ENCODE peak calls at places on chromosomes 7 and 10, in seven cellular contexts. R is Panc1, K is right lobe of liver, Z is lower leg skin, X is body of pancreas, U is heart right ventricle, E is psoas muscle. V is an unnamed sample.
A peak's percentile ranks its signal among the peaks of the same experiment; 100 is the strongest.

GRCh38 chr10:118698421-118698820 is 56.3 kb downstream of the CACUL1 start:
- DNase-seq in E (no peak), Z (peak; percentile 21), U (no peak), K (no peak), R (no peak), X (peak; percentile 22), V (peak; percentile 72)

GRCh38 chr10:75050520-75050919 is 60.9 kb upstream of the SAMD8 start:
- DNase-seq in U (no peak), X (no peak), K (peak; percentile 22), E (no peak), Z (no peak), R (no peak), V (no peak)

GRCh38 chr10:84348860-84349259 is 20.5 kb downstream of the CCSER2 start:
- DNase-seq in K (no peak), U (no peak), E (no peak), Z (no peak), X (no peak), R (no peak), V (peak; percentile 79)

GRCh38 chr7:116809636-116810266 is 52.6 kb upstream of the CAPZA2 start:
- DNase-seq in Z (no peak), E (no peak), R (peak; percentile 77), U (no peak), X (peak; percentile 18), K (no peak), V (peak; percentile 86)

GRCh38 chr10:123743441-123744225 is 77.5 kb downstream of the GPR26 start:
- DNase-seq in U (no peak), X (peak; percentile 11), E (no peak), R (no peak), K (no peak), Z (no peak), V (no peak)

GRCh38 chr7:91940171-91940570 is 491 bp upstream of the AKAP9 start:
- DNase-seq in E (no peak), U (no peak), R (no peak), K (peak; percentile 46), X (peak; percentile 27), Z (peak; percentile 25), V (peak; percentile 11)

GRCh38 chr7:76047811-76048667 is at the start of the genes MDH2 and STYXL1:
- DNase-seq in U (peak; percentile 95), K (peak; percentile 96), X (peak; percentile 96), Z (peak; percentile 93), R (peak; percentile 79), E (peak; percentile 98), V (peak; percentile 96)

GRCh38 chr7:142459557-142459963 is 201.7 kb upstream of the PRSS58 start:
- DNase-seq in U (no peak), X (peak; percentile 21), E (no peak), R (no peak), K (no peak), Z (no peak), V (peak; percentile 78)

DNA sequence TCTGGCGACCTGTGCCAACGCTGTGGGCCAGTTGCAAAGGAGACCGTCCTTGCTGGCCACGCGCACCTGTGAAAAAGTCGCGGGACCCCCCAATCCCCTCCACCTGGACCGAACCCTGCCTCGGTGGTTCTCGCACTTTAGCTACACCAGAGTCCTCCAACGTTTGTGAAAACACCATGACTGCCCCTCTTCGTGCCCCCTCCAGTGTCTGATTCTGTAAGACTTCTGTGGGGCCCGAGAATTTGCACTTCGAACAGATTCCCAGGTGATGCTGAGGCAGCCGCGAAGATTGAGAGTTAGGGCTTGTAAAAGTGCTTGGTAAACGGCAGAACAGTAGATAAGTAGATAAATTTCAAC is 102.4 kb upstream of the SVIL start:
- DNase-seq in Z (no peak), K (no peak), X (no peak), E (no peak), R (no peak), U (no peak), V (no peak)
- H3K4me3 ChIP-seq in Z (no peak overlapping the region), K (peak overlapping the region; percentile 79), X (no peak overlapping the region), E (peak overlapping the region; percentile 94), R (peak overlapping the region; percentile 36), U (peak overlapping the region; percentile 92), V (peak overlapping the region; percentile 21)

GRCh38 chr7:25098096-25099046 is 26.7 kb downstream of the CYCS start:
- DNase-seq in K (peak; percentile 55), E (no peak), R (no peak), X (peak; percentile 65), Z (peak; percentile 24), U (peak; percentile 22), V (peak; percentile 82)

GRCh38 chr7:25093268-25093802 is 31.7 kb downstream of the CYCS start:
- DNase-seq in E (peak; percentile 73), X (peak; percentile 78), K (peak; percentile 62), Z (peak; percentile 42), U (peak; percentile 71), R (peak; percentile 76), V (peak; percentile 76)

GRCh38 chr7:25091757-25092156 is 33.3 kb downstream of the CYCS start:
- DNase-seq in Z (no peak), E (no peak), R (no peak), X (no peak), U (no peak), K (no peak), V (no peak)

GRCh38 chr7:25091129-25091528 is 33.9 kb downstream of the CYCS start:
- DNase-seq in Z (no peak), X (no peak), R (no peak), U (no peak), K (no peak), E (no peak), V (no peak)

GRCh38 chr7:25095516-25096345 is 29.3 kb downstream of the CYCS start:
- DNase-seq in Z (no peak), E (no peak), X (no peak), U (no peak), K (no peak), R (no peak), V (peak; percentile 29)
- TF ChIP-seq CTCF in Z (no peak), E (no peak), X (no peak), U (no peak), K (no peak), R (no peak), V (no peak)

GRCh38 chr10:21517134-21517982 is 8.1 kb downstream of the SKIDA1 start:
- DNase-seq in K (peak; percentile 83), U (peak; percentile 75), E (peak; percentile 83), R (no peak), X (peak; percentile 70), Z (no peak), V (peak; percentile 55)

GRCh38 chr10:21514101-21514807 is 11.2 kb downstream of the SKIDA1 start:
- DNase-seq in R (no peak), E (no peak), X (no peak), K (no peak), U (no peak), Z (no peak), V (peak; percentile 51)

GRCh38 chr10:21516270-21517131 is 9.0 kb downstream of the SKIDA1 start:
- DNase-seq in U (peak; percentile 66), R (no peak), K (peak; percentile 71), X (peak; percentile 80), Z (no peak), E (peak; percentile 91), V (peak; percentile 75)

GRCh38 chr10:21514808-21515580 is 10.5 kb downstream of the SKIDA1 start:
- DNase-seq in K (no peak), E (no peak), X (no peak), U (no peak), Z (no peak), R (no peak), V (no peak)

DNA sequence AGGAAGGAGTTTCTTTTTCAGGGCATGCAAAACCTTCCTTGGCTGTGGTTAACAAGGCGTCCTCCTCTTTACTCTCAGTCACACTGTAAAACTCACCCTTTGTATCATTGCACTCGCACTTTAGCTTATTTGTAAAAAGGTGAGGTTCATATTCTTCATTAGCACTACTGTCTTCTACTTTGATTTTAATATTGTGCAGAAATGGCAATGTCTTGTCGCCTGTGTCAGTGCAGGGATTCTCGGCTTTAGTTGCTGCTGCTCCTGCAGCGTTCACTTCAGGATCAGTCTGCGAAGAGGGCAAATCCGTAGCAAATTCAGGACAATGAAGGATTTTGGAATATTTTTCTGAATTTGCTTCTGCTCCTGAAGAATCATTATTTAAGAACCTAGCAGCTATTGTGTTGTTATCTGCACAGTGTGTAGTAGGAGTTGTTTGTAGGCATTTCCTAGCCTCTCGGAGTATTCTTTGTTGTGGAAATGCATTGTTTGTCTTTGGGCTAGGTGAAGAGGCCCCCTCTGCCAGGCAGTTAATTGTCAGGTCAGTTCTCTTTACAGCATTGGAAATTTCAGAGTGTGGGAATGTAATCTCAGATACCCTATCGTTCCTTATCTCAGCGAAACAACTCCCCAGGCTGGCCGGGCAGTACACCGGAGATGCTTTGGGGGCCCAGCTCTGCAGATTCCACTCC is 9.8 kb downstream of the SKIDA1 start:
- DNase-seq in Z (no peak), K (no peak), X (no peak), R (no peak), U (no peak), E (no peak), V (peak; percentile 25)
- H3K4me3 ChIP-seq in Z (peak overlapping the region; percentile 63), K (peak overlapping the region; percentile 39), X (no peak overlapping the region), R (peak overlapping the region; percentile 62), U (peak overlapping the region; percentile 50), E (peak overlapping the region; percentile 77), V (peak overlapping the region; percentile 65)

GRCh38 chr7:82053453-82054032 is 283.7 kb upstream of the HGF start:
- DNase-seq in U (no peak), R (no peak), E (no peak), Z (no peak), K (no peak), X (no peak), V (no peak)
- TF ChIP-seq CTCF in U (no peak), R (no peak), E (no peak), Z (no peak), K (no peak), X (no peak), V (no peak)

GRCh38 chr10:95069286-95069685 is at the start of gene CYP2C8:
- DNase-seq in K (no peak), X (no peak), Z (no peak), U (no peak), E (no peak), R (no peak), V (no peak)

GRCh38 chr10:95071107-95071660 is 1.9 kb upstream of the CYP2C8 start:
- DNase-seq in U (no peak), Z (no peak), X (peak; percentile 23), K (no peak), R (no peak), E (no peak), V (no peak)
- H3K4me3 ChIP-seq in U (no peak overlapping the region), Z (no peak overlapping the region), X (no peak overlapping the region), K (peak overlapping the region; percentile 56), R (no peak overlapping the region), E (no peak overlapping the region), V (no peak overlapping the region)

GRCh38 chr10:17025444-17026295 is 103.9 kb downstream of the CUBN start:
- DNase-seq in K (no peak), Z (no peak), R (no peak), E (no peak), U (no peak), X (peak; percentile 12), V (peak; percentile 97)
- TF ChIP-seq CTCF in K (no peak), Z (no peak), R (no peak), E (no peak), U (no peak), X (no peak), V (no peak)